ENCODE peak calls at places on chromosome 15, in six cellular contexts. One of them, this sample, is unnamed.

GRCh38 chr15:100918034-100918689 is 995 bp upstream of the LRRK1 start:
- DNase-seq in RWPE1: peak
- DNase-seq in osteocyte: peak
- DNase-seq in MCF 10A: peak
- DNase-seq in CD8-positive, alpha-beta T cell: peak
- DNase-seq in HFFc6: peak
- DNase-seq in this sample: peak

GRCh38 chr15:40500584-40501330 is 30.0 kb downstream of the CHST14 start:
- DNase-seq in RWPE1: peak
- DNase-seq in osteocyte: no peak
- DNase-seq in MCF 10A: peak
- DNase-seq in CD8-positive, alpha-beta T cell: no peak
- DNase-seq in HFFc6: peak
- DNase-seq in this sample: no peak

GRCh38 chr15:96838088-96838487 is 507.6 kb downstream of the NR2F2 start:
- DNase-seq in RWPE1: no peak
- DNase-seq in osteocyte: no peak
- DNase-seq in MCF 10A: no peak
- DNase-seq in CD8-positive, alpha-beta T cell: no peak
- DNase-seq in HFFc6: no peak
- DNase-seq in this sample: no peak

GRCh38 chr15:93047621-93048425 is 41.2 kb downstream of the RGMA start:
- DNase-seq in RWPE1: no peak
- DNase-seq in osteocyte: no peak
- DNase-seq in MCF 10A: no peak
- DNase-seq in CD8-positive, alpha-beta T cell: peak
- DNase-seq in HFFc6: no peak
- DNase-seq in this sample: no peak

GRCh38 chr15:101250931-101251829 is 668 bp downstream of the CHSY1 start:
- DNase-seq in RWPE1: peak
- DNase-seq in osteocyte: peak
- DNase-seq in MCF 10A: peak
- DNase-seq in CD8-positive, alpha-beta T cell: no peak
- DNase-seq in HFFc6: peak
- DNase-seq in this sample: no peak

GRCh38 chr15:68083463-68083862 is 29.3 kb downstream of the PIAS1 start:
- DNase-seq in RWPE1: no peak
- DNase-seq in osteocyte: no peak
- DNase-seq in MCF 10A: no peak
- DNase-seq in CD8-positive, alpha-beta T cell: no peak
- DNase-seq in HFFc6: no peak
- DNase-seq in this sample: no peak

GRCh38 chr15:69468241-69469121 is 15.9 kb downstream of the RPLP1 start:
- DNase-seq in RWPE1: peak
- DNase-seq in osteocyte: peak
- DNase-seq in MCF 10A: peak
- DNase-seq in CD8-positive, alpha-beta T cell: peak
- DNase-seq in HFFc6: peak
- DNase-seq in this sample: no peak

GRCh38 chr15:91882858-91883586 is 29.5 kb downstream of the SLCO3A1 start:
- DNase-seq in RWPE1: no peak
- DNase-seq in osteocyte: no peak
- DNase-seq in MCF 10A: no peak
- DNase-seq in CD8-positive, alpha-beta T cell: no peak
- DNase-seq in HFFc6: no peak
- DNase-seq in this sample: no peak

GRCh38 chr15:91884604-91885003 is 31.1 kb downstream of the SLCO3A1 start:
- DNase-seq in RWPE1: no peak
- DNase-seq in osteocyte: no peak
- DNase-seq in MCF 10A: no peak
- DNase-seq in CD8-positive, alpha-beta T cell: no peak
- DNase-seq in HFFc6: no peak
- DNase-seq in this sample: no peak

GRCh38 chr15:23750179-23750578 is 63.1 kb upstream of the NDN start:
- DNase-seq in RWPE1: no peak
- DNase-seq in osteocyte: no peak
- DNase-seq in MCF 10A: no peak
- DNase-seq in CD8-positive, alpha-beta T cell: no peak
- DNase-seq in HFFc6: no peak
- DNase-seq in this sample: no peak

GRCh38 chr15:83516935-83517334 is 69.8 kb downstream of the SH3GL3 start:
- DNase-seq in RWPE1: peak
- DNase-seq in osteocyte: no peak
- DNase-seq in MCF 10A: peak
- DNase-seq in CD8-positive, alpha-beta T cell: no peak
- DNase-seq in HFFc6: peak
- DNase-seq in this sample: no peak

GRCh38 chr15:60941448-60941847 is 287.7 kb downstream of the RORA start:
- DNase-seq in RWPE1: peak
- DNase-seq in osteocyte: no peak
- DNase-seq in MCF 10A: peak
- DNase-seq in CD8-positive, alpha-beta T cell: no peak
- DNase-seq in HFFc6: peak
- DNase-seq in this sample: no peak

GRCh38 chr15:32641517-32642059 is at the start of gene SCG5:
- DNase-seq in RWPE1: no peak
- DNase-seq in osteocyte: no peak
- DNase-seq in MCF 10A: no peak
- DNase-seq in CD8-positive, alpha-beta T cell: no peak
- DNase-seq in HFFc6: no peak
- DNase-seq in this sample: no peak

GRCh38 chr15:70308011-70308761 is 210.5 kb upstream of the TLE3 start:
- DNase-seq in RWPE1: no peak
- DNase-seq in osteocyte: no peak
- DNase-seq in MCF 10A: no peak
- DNase-seq in CD8-positive, alpha-beta T cell: no peak
- DNase-seq in HFFc6: no peak
- DNase-seq in this sample: peak

GRCh38 chr15:78394981-78395619 is 42.9 kb upstream of the IREB2 start:
- DNase-seq in RWPE1: no peak
- DNase-seq in osteocyte: no peak
- DNase-seq in MCF 10A: no peak
- DNase-seq in CD8-positive, alpha-beta T cell: no peak
- DNase-seq in HFFc6: no peak
- DNase-seq in this sample: no peak

GRCh38 chr15:92011611-92012367 is 158.3 kb downstream of the SLCO3A1 start:
- DNase-seq in RWPE1: peak
- DNase-seq in osteocyte: no peak
- DNase-seq in MCF 10A: peak
- DNase-seq in CD8-positive, alpha-beta T cell: no peak
- DNase-seq in HFFc6: no peak
- DNase-seq in this sample: no peak

GRCh38 chr15:78177447-78177873 is 28.3 kb downstream of the IDH3A start:
- DNase-seq in RWPE1: peak
- DNase-seq in osteocyte: no peak
- DNase-seq in MCF 10A: peak
- DNase-seq in CD8-positive, alpha-beta T cell: no peak
- DNase-seq in HFFc6: no peak
- DNase-seq in this sample: no peak

GRCh38 chr15:69491051-69491505 is 38.5 kb downstream of the RPLP1 start:
- DNase-seq in RWPE1: no peak
- DNase-seq in osteocyte: no peak
- DNase-seq in MCF 10A: no peak
- DNase-seq in CD8-positive, alpha-beta T cell: no peak
- DNase-seq in HFFc6: no peak
- DNase-seq in this sample: no peak

GRCh38 chr15:65132841-65133549 is 613 bp downstream of the PDCD7 start:
- DNase-seq in RWPE1: peak
- DNase-seq in osteocyte: peak
- DNase-seq in MCF 10A: peak
- DNase-seq in CD8-positive, alpha-beta T cell: peak
- DNase-seq in HFFc6: peak
- DNase-seq in this sample: peak

GRCh38 chr15:80580107-80580506 is 115.0 kb upstream of the ABHD17C start:
- DNase-seq in RWPE1: peak
- DNase-seq in osteocyte: no peak
- DNase-seq in MCF 10A: peak
- DNase-seq in CD8-positive, alpha-beta T cell: no peak
- DNase-seq in HFFc6: peak
- DNase-seq in this sample: no peak

GRCh38 chr15:80850941-80851451 is 71.8 kb downstream of the CEMIP start:
- DNase-seq in RWPE1: peak
- DNase-seq in osteocyte: no peak
- DNase-seq in MCF 10A: no peak
- DNase-seq in CD8-positive, alpha-beta T cell: no peak
- DNase-seq in HFFc6: no peak
- DNase-seq in this sample: no peak

GRCh38 chr15:96037584-96037983 is 292.9 kb upstream of the NR2F2 start:
- DNase-seq in RWPE1: no peak
- DNase-seq in osteocyte: no peak
- DNase-seq in MCF 10A: no peak
- DNase-seq in CD8-positive, alpha-beta T cell: no peak
- DNase-seq in HFFc6: no peak
- DNase-seq in this sample: no peak

GRCh38 chr15:94674251-94674650 is 442.9 kb downstream of the MCTP2 start:
- DNase-seq in RWPE1: peak
- DNase-seq in osteocyte: no peak
- DNase-seq in MCF 10A: peak
- DNase-seq in CD8-positive, alpha-beta T cell: no peak
- DNase-seq in HFFc6: no peak
- DNase-seq in this sample: no peak

GRCh38 chr15:94667109-94667508 is 435.7 kb downstream of the MCTP2 start:
- DNase-seq in RWPE1: no peak
- DNase-seq in osteocyte: no peak
- DNase-seq in MCF 10A: no peak
- DNase-seq in CD8-positive, alpha-beta T cell: no peak
- DNase-seq in HFFc6: no peak
- DNase-seq in this sample: no peak

GRCh38 chr15:94673801-94674200 is 442.4 kb downstream of the MCTP2 start:
- DNase-seq in RWPE1: peak
- DNase-seq in osteocyte: no peak
- DNase-seq in MCF 10A: no peak
- DNase-seq in CD8-positive, alpha-beta T cell: no peak
- DNase-seq in HFFc6: no peak
- DNase-seq in this sample: no peak

GRCh38 chr15:94670436-94671034 is 439.2 kb downstream of the MCTP2 start:
- DNase-seq in RWPE1: peak
- DNase-seq in osteocyte: no peak
- DNase-seq in MCF 10A: peak
- DNase-seq in CD8-positive, alpha-beta T cell: no peak
- DNase-seq in HFFc6: peak
- DNase-seq in this sample: no peak

DNA sequence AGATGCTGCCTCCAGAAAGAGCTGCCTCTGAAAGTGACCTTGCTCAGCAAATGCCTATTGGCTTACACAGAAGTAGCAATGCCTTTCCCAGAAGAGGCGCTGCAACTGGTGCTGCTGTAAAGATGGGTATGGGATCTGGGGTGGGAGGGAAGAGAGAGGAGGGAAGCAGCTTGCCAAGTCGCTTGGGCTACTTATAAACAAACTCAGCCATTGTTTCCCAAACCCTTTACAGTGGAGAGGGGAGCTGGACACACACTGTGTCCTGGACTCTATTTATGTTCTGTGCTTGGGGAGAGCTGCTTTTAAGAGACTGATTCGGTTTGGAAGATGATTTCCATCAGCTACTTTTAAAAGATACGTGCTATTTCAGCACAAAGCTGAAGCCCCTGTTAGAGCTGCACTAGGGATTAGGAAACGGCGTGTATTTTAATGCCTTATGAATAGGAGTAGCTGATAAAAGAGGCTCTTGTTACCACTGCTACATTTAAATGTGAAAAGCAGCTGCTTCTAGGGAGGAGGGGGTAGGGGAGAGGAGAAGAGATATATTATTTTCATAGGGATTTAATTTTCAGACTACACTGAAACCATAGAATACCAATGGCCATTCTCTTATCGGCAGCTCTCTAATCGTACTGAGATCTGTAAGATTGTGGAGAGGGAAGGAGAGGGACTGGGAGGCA is 440.6 kb downstream of the MCTP2 start:
- DNase-seq in RWPE1: no peak
- DNase-seq in osteocyte: no peak
- DNase-seq in MCF 10A: no peak
- DNase-seq in CD8-positive, alpha-beta T cell: no peak
- DNase-seq in HFFc6: no peak
- DNase-seq in this sample: no peak
- TF ChIP-seq CTCF in RWPE1: no peak
- TF ChIP-seq CTCF in osteocyte: no peak
- TF ChIP-seq CTCF in MCF 10A: no peak
- TF ChIP-seq CTCF in CD8-positive, alpha-beta T cell: no peak
- TF ChIP-seq CTCF in HFFc6: no peak
- TF ChIP-seq CTCF in this sample: no peak

DNA sequence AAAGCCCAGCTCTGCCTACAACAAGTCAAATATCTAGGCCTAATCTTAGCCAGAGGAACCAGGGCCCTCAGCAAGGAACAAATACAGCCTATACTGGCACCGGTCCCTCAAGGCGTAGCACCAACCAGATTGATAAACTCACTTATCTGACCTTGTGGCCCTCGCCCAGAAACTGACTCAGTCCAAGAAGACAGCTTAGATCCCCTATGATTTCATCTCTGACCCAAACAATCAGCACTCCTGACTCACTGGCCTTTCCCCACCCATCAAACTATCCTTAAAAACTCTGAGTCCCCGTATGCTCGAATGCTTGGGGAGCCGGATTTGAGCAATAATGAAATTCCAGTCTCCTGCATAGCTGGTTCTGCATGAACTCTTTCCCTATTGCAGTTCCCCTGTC is 1.7 kb upstream of the SORD start:
- DNase-seq in RWPE1: peak
- DNase-seq in osteocyte: no peak
- DNase-seq in MCF 10A: peak
- DNase-seq in CD8-positive, alpha-beta T cell: no peak
- DNase-seq in HFFc6: peak
- DNase-seq in this sample: no peak
- TF ChIP-seq CTCF in RWPE1: no peak
- TF ChIP-seq CTCF in osteocyte: no peak
- TF ChIP-seq CTCF in MCF 10A: no peak
- TF ChIP-seq CTCF in CD8-positive, alpha-beta T cell: no peak
- TF ChIP-seq CTCF in HFFc6: no peak
- TF ChIP-seq CTCF in this sample: no peak

GRCh38 chr15:26023231-26023630 is 160.1 kb upstream of the ATP10A start:
- DNase-seq in RWPE1: no peak
- DNase-seq in osteocyte: peak
- DNase-seq in MCF 10A: no peak
- DNase-seq in CD8-positive, alpha-beta T cell: no peak
- DNase-seq in HFFc6: no peak
- DNase-seq in this sample: no peak

GRCh38 chr15:26013946-26014345 is 150.8 kb upstream of the ATP10A start:
- DNase-seq in RWPE1: no peak
- DNase-seq in osteocyte: no peak
- DNase-seq in MCF 10A: no peak
- DNase-seq in CD8-positive, alpha-beta T cell: no peak
- DNase-seq in HFFc6: peak
- DNase-seq in this sample: no peak

GRCh38 chr15:26015516-26015915 is 152.4 kb upstream of the ATP10A start:
- DNase-seq in RWPE1: no peak
- DNase-seq in osteocyte: peak
- DNase-seq in MCF 10A: no peak
- DNase-seq in CD8-positive, alpha-beta T cell: no peak
- DNase-seq in HFFc6: no peak
- DNase-seq in this sample: no peak

GRCh38 chr15:26020871-26021270 is 157.7 kb upstream of the ATP10A start:
- DNase-seq in RWPE1: no peak
- DNase-seq in osteocyte: no peak
- DNase-seq in MCF 10A: no peak
- DNase-seq in CD8-positive, alpha-beta T cell: no peak
- DNase-seq in HFFc6: no peak
- DNase-seq in this sample: no peak

GRCh38 chr15:26017665-26018064 is 154.5 kb upstream of the ATP10A start:
- DNase-seq in RWPE1: no peak
- DNase-seq in osteocyte: no peak
- DNase-seq in MCF 10A: no peak
- DNase-seq in CD8-positive, alpha-beta T cell: no peak
- DNase-seq in HFFc6: no peak
- DNase-seq in this sample: no peak
- TF ChIP-seq CTCF in RWPE1: no peak
- TF ChIP-seq CTCF in osteocyte: no peak
- TF ChIP-seq CTCF in MCF 10A: no peak
- TF ChIP-seq CTCF in CD8-positive, alpha-beta T cell: no peak
- TF ChIP-seq CTCF in HFFc6: no peak
- TF ChIP-seq CTCF in this sample: no peak

GRCh38 chr15:85453144-85453872 is 72.9 kb downstream of the AKAP13 start:
- DNase-seq in RWPE1: no peak
- DNase-seq in osteocyte: no peak
- DNase-seq in MCF 10A: no peak
- DNase-seq in CD8-positive, alpha-beta T cell: no peak
- DNase-seq in HFFc6: no peak
- DNase-seq in this sample: no peak
- TF ChIP-seq CTCF in RWPE1: no peak
- TF ChIP-seq CTCF in osteocyte: no peak
- TF ChIP-seq CTCF in MCF 10A: no peak
- TF ChIP-seq CTCF in CD8-positive, alpha-beta T cell: no peak
- TF ChIP-seq CTCF in HFFc6: no peak
- TF ChIP-seq CTCF in this sample: no peak